ENCODE peak calls at places on chromosome 18, in nine cellular contexts. One of them, this sample, is unnamed. For H3K4me1, the result is how much of the 10 kb centered on the place peaks cover.

GRCh38 chr18:43422483-43422882 is 145.2 kb upstream of the SYT4 start:
- DNase-seq in sigmoid colon: no peak
- DNase-seq in vagina: no peak
- DNase-seq in Peyer's patch: no peak
- DNase-seq in uterus: no peak
- DNase-seq in heart left ventricle: no peak
- DNase-seq in esophagus muscularis mucosa: no peak
- DNase-seq in IMR-90: no peak
- DNase-seq in A549: no peak
- DNase-seq in this sample: no peak

GRCh38 chr18:27411911-27412310 is 226.8 kb upstream of the CHST9 start:
- DNase-seq in sigmoid colon: no peak
- DNase-seq in heart left ventricle: no peak
- DNase-seq in IMR-90: no peak
- DNase-seq in uterus: no peak
- DNase-seq in Peyer's patch: no peak
- DNase-seq in vagina: no peak
- DNase-seq in A549: no peak
- DNase-seq in esophagus muscularis mucosa: no peak
- DNase-seq in this sample: no peak

GRCh38 chr18:62715439-62715792 is at the start of gene PHLPP1:
- DNase-seq in IMR-90: no peak
- DNase-seq in uterus: no peak
- DNase-seq in vagina: no peak
- DNase-seq in A549: no peak
- DNase-seq in sigmoid colon: no peak
- DNase-seq in Peyer's patch: no peak
- DNase-seq in heart left ventricle: no peak
- DNase-seq in esophagus muscularis mucosa: no peak
- DNase-seq in this sample: no peak

GRCh38 chr18:57925706-57926105 is 118.3 kb upstream of the NEDD4L start:
- DNase-seq in A549: no peak
- DNase-seq in heart left ventricle: no peak
- DNase-seq in IMR-90: peak
- DNase-seq in sigmoid colon: no peak
- DNase-seq in uterus: no peak
- DNase-seq in esophagus muscularis mucosa: no peak
- DNase-seq in Peyer's patch: no peak
- DNase-seq in vagina: no peak
- DNase-seq in this sample: no peak

GRCh38 chr18:35127201-35127600 is 86.0 kb downstream of the MAPRE2 start:
- DNase-seq in vagina: no peak
- DNase-seq in sigmoid colon: no peak
- DNase-seq in heart left ventricle: no peak
- DNase-seq in IMR-90: peak
- DNase-seq in uterus: no peak
- DNase-seq in esophagus muscularis mucosa: no peak
- DNase-seq in Peyer's patch: no peak
- DNase-seq in A549: no peak
- DNase-seq in this sample: no peak

GRCh38 chr18:24228661-24229053 is 89.8 kb downstream of the CABYR start:
- DNase-seq in IMR-90: peak
- DNase-seq in sigmoid colon: no peak
- DNase-seq in Peyer's patch: no peak
- DNase-seq in heart left ventricle: no peak
- DNase-seq in vagina: no peak
- DNase-seq in esophagus muscularis mucosa: no peak
- DNase-seq in uterus: no peak
- DNase-seq in A549: no peak
- DNase-seq in this sample: no peak

GRCh38 chr18:53191634-53192033 is 851.6 kb downstream of the DCC start:
- DNase-seq in A549: no peak
- DNase-seq in heart left ventricle: no peak
- DNase-seq in esophagus muscularis mucosa: no peak
- DNase-seq in vagina: no peak
- DNase-seq in Peyer's patch: no peak
- DNase-seq in uterus: no peak
- DNase-seq in IMR-90: no peak
- DNase-seq in sigmoid colon: no peak
- DNase-seq in this sample: no peak

GRCh38 chr18:13237073-13237472 is 18.5 kb downstream of the LDLRAD4 start:
- DNase-seq in Peyer's patch: no peak
- DNase-seq in sigmoid colon: no peak
- DNase-seq in IMR-90: no peak
- DNase-seq in heart left ventricle: no peak
- DNase-seq in vagina: no peak
- DNase-seq in uterus: no peak
- DNase-seq in esophagus muscularis mucosa: no peak
- DNase-seq in A549: no peak
- DNase-seq in this sample: peak

GRCh38 chr18:8348051-8348450 is 261.2 kb upstream of the RAB12 start:
- DNase-seq in IMR-90: no peak
- DNase-seq in Peyer's patch: no peak
- DNase-seq in uterus: no peak
- DNase-seq in A549: no peak
- DNase-seq in heart left ventricle: no peak
- DNase-seq in esophagus muscularis mucosa: no peak
- DNase-seq in vagina: no peak
- DNase-seq in sigmoid colon: no peak
- DNase-seq in this sample: no peak

GRCh38 chr18:3709166-3709565 is 259.2 kb downstream of the TGIF1 start:
- DNase-seq in A549: no peak
- DNase-seq in heart left ventricle: no peak
- DNase-seq in vagina: no peak
- DNase-seq in Peyer's patch: no peak
- DNase-seq in IMR-90: no peak
- DNase-seq in uterus: no peak
- DNase-seq in sigmoid colon: no peak
- DNase-seq in esophagus muscularis mucosa: no peak
- DNase-seq in this sample: no peak

GRCh38 chr18:3037423-3037915 is 24.5 kb upstream of the LPIN2 start:
- DNase-seq in heart left ventricle: no peak
- DNase-seq in vagina: no peak
- DNase-seq in sigmoid colon: no peak
- DNase-seq in esophagus muscularis mucosa: peak
- DNase-seq in uterus: no peak
- DNase-seq in IMR-90: peak
- DNase-seq in A549: peak
- DNase-seq in Peyer's patch: peak
- DNase-seq in this sample: peak

GRCh38 chr18:68694316-68694715 is 20.6 kb downstream of the TMX3 start:
- DNase-seq in esophagus muscularis mucosa: no peak
- DNase-seq in heart left ventricle: peak
- DNase-seq in vagina: no peak
- DNase-seq in Peyer's patch: no peak
- DNase-seq in sigmoid colon: no peak
- DNase-seq in IMR-90: no peak
- DNase-seq in uterus: no peak
- DNase-seq in A549: no peak
- DNase-seq in this sample: no peak

GRCh38 chr18:80112623-80113248 is 3.7 kb downstream of the ADNP2 start:
- DNase-seq in uterus: no peak
- DNase-seq in IMR-90: no peak
- DNase-seq in sigmoid colon: no peak
- DNase-seq in Peyer's patch: no peak
- DNase-seq in esophagus muscularis mucosa: peak
- DNase-seq in A549: no peak
- DNase-seq in vagina: no peak
- DNase-seq in heart left ventricle: no peak
- DNase-seq in this sample: no peak

GRCh38 chr18:63131106-63131943 is 188.2 kb downstream of the BCL2 start:
- DNase-seq in heart left ventricle: no peak
- DNase-seq in Peyer's patch: peak
- DNase-seq in A549: peak
- DNase-seq in vagina: no peak
- DNase-seq in IMR-90: peak
- DNase-seq in uterus: peak
- DNase-seq in esophagus muscularis mucosa: no peak
- DNase-seq in sigmoid colon: peak
- DNase-seq in this sample: peak

GRCh38 chr18:57621252-57621607 is 406 bp downstream of the NARS1 start:
- DNase-seq in A549: no peak
- DNase-seq in uterus: no peak
- DNase-seq in heart left ventricle: no peak
- DNase-seq in sigmoid colon: no peak
- DNase-seq in Peyer's patch: no peak
- DNase-seq in vagina: no peak
- DNase-seq in esophagus muscularis mucosa: no peak
- DNase-seq in IMR-90: no peak
- DNase-seq in this sample: no peak

GRCh38 chr18:1177232-1177631 is 272.6 kb downstream of the ADCYAP1 start:
- DNase-seq in A549: no peak
- DNase-seq in sigmoid colon: no peak
- DNase-seq in uterus: no peak
- DNase-seq in heart left ventricle: no peak
- DNase-seq in IMR-90: no peak
- DNase-seq in vagina: no peak
- DNase-seq in esophagus muscularis mucosa: no peak
- DNase-seq in Peyer's patch: no peak
- DNase-seq in this sample: no peak

GRCh38 chr18:1173593-1173992 is 268.9 kb downstream of the ADCYAP1 start:
- DNase-seq in A549: no peak
- DNase-seq in esophagus muscularis mucosa: no peak
- DNase-seq in IMR-90: no peak
- DNase-seq in vagina: no peak
- DNase-seq in uterus: no peak
- DNase-seq in heart left ventricle: no peak
- DNase-seq in Peyer's patch: no peak
- DNase-seq in sigmoid colon: no peak
- DNase-seq in this sample: no peak
- H3K4me1 ChIP-seq in A549: under half
- H3K4me1 ChIP-seq in esophagus muscularis mucosa: under half
- H3K4me1 ChIP-seq in IMR-90: under half
- H3K4me1 ChIP-seq in vagina: under half
- H3K4me1 ChIP-seq in uterus: under half
- H3K4me1 ChIP-seq in heart left ventricle: under half
- H3K4me1 ChIP-seq in Peyer's patch: under half
- H3K4me1 ChIP-seq in sigmoid colon: under half
- H3K4me1 ChIP-seq in this sample: under half

GRCh38 chr18:59899298-59900221 is at the start of gene PMAIP1:
- DNase-seq in Peyer's patch: peak
- DNase-seq in uterus: peak
- DNase-seq in IMR-90: peak
- DNase-seq in A549: peak
- DNase-seq in vagina: peak
- DNase-seq in sigmoid colon: peak
- DNase-seq in esophagus muscularis mucosa: peak
- DNase-seq in heart left ventricle: peak
- DNase-seq in this sample: peak

GRCh38 chr18:59898093-59898492 is 1.7 kb upstream of the PMAIP1 start:
- DNase-seq in esophagus muscularis mucosa: no peak
- DNase-seq in sigmoid colon: no peak
- DNase-seq in uterus: no peak
- DNase-seq in Peyer's patch: no peak
- DNase-seq in A549: no peak
- DNase-seq in heart left ventricle: no peak
- DNase-seq in IMR-90: no peak
- DNase-seq in vagina: no peak
- DNase-seq in this sample: no peak

GRCh38 chr18:59898609-59899297 is 1.0 kb upstream of the PMAIP1 start:
- DNase-seq in vagina: no peak
- DNase-seq in heart left ventricle: no peak
- DNase-seq in esophagus muscularis mucosa: no peak
- DNase-seq in A549: no peak
- DNase-seq in Peyer's patch: no peak
- DNase-seq in sigmoid colon: no peak
- DNase-seq in uterus: no peak
- DNase-seq in IMR-90: no peak
- DNase-seq in this sample: no peak

GRCh38 chr18:59902180-59902992 is 2.6 kb downstream of the PMAIP1 start:
- DNase-seq in esophagus muscularis mucosa: no peak
- DNase-seq in IMR-90: peak
- DNase-seq in A549: no peak
- DNase-seq in heart left ventricle: no peak
- DNase-seq in sigmoid colon: no peak
- DNase-seq in vagina: no peak
- DNase-seq in uterus: no peak
- DNase-seq in Peyer's patch: no peak
- DNase-seq in this sample: no peak

DNA sequence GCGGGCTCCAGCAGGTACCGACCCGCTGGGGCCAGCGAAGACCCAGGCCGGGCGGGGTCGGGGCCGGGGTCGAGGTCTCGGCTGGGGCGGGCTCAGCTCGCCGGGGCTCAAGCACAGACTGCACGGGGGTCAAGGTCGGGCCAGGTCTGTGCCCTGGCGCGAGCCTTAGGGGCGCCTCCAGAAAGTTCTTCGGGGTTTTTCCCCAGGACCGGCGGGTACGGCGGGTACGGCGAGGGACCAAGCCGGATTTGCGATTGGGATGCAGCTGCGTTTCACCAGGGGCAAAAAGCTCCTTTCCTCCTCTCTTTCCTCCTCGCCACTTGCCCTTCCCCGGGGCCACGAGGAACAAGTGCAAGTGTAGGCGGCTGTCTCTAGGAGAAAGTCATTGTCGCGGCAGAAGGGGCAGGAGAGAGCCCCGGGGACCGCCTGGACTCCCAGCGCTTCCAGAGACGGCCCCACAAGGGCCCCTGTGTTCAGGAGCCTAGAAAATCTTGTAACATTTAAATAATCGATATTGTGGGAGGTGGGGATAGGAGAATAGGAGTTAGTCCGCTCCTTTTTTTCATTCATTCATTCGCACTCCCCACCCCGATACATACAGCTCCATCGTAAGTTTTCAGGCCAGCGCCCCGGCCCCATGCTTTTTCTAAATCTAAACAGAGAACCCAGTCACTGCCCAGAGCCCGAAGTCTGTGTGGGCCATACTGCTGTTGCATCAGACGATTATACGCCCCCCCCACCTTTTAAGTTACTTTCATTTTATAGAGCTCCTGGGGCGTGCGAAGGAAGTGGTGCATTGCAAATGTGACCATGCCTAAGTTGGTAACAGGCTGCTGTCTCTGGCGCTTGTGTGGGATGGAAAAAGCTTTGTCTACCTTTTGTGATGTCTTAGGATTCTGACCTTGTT is 679 bp downstream of the PMAIP1 start:
- DNase-seq in sigmoid colon: no peak
- DNase-seq in A549: no peak
- DNase-seq in esophagus muscularis mucosa: no peak
- DNase-seq in heart left ventricle: no peak
- DNase-seq in IMR-90: peak
- DNase-seq in vagina: no peak
- DNase-seq in Peyer's patch: peak
- DNase-seq in uterus: peak
- DNase-seq in this sample: peak
- TF ChIP-seq POLR2A in sigmoid colon: no peak
- TF ChIP-seq POLR2A in A549: no peak
- TF ChIP-seq POLR2A in esophagus muscularis mucosa: no peak
- TF ChIP-seq POLR2A in heart left ventricle: no peak
- TF ChIP-seq POLR2A in IMR-90: peak
- TF ChIP-seq POLR2A in vagina: no peak
- TF ChIP-seq POLR2A in Peyer's patch: no peak
- TF ChIP-seq POLR2A in uterus: no peak
- TF ChIP-seq POLR2A in this sample: no peak

GRCh38 chr18:22468554-22468891 is 50.8 kb upstream of the CTAGE1 start:
- DNase-seq in sigmoid colon: no peak
- DNase-seq in IMR-90: no peak
- DNase-seq in Peyer's patch: no peak
- DNase-seq in A549: no peak
- DNase-seq in heart left ventricle: no peak
- DNase-seq in uterus: no peak
- DNase-seq in vagina: no peak
- DNase-seq in esophagus muscularis mucosa: no peak
- DNase-seq in this sample: no peak
- H3K4me1 ChIP-seq in sigmoid colon: under half
- H3K4me1 ChIP-seq in IMR-90: under half
- H3K4me1 ChIP-seq in Peyer's patch: under half
- H3K4me1 ChIP-seq in A549: half or more
- H3K4me1 ChIP-seq in heart left ventricle: half or more
- H3K4me1 ChIP-seq in uterus: under half
- H3K4me1 ChIP-seq in vagina: under half
- H3K4me1 ChIP-seq in esophagus muscularis mucosa: under half
- H3K4me1 ChIP-seq in this sample: half or more

GRCh38 chr18:66603941-66604627 is at the start of gene CDH19:
- DNase-seq in Peyer's patch: no peak
- DNase-seq in esophagus muscularis mucosa: no peak
- DNase-seq in IMR-90: no peak
- DNase-seq in sigmoid colon: no peak
- DNase-seq in A549: no peak
- DNase-seq in heart left ventricle: no peak
- DNase-seq in vagina: no peak
- DNase-seq in uterus: no peak
- DNase-seq in this sample: no peak
- TF ChIP-seq POLR2A in Peyer's patch: no peak
- TF ChIP-seq POLR2A in esophagus muscularis mucosa: no peak
- TF ChIP-seq POLR2A in IMR-90: no peak
- TF ChIP-seq POLR2A in sigmoid colon: no peak
- TF ChIP-seq POLR2A in A549: no peak
- TF ChIP-seq POLR2A in heart left ventricle: no peak
- TF ChIP-seq POLR2A in vagina: no peak
- TF ChIP-seq POLR2A in uterus: no peak
- TF ChIP-seq POLR2A in this sample: no peak